ENCODE peak calls at places on chromosomes 16 and 17, in five cellular contexts. G, M, Y, R and T are unnamed samples.

GRCh38 chr16:87652386-87652785 is 50.1 kb downstream of the JPH3 start:
- DNase-seq in M (no peak), R (no peak), Y (no peak), G (no peak), T (no peak)

GRCh38 chr17:5541610-5542202 is 42.6 kb downstream of the NLRP1 start:
- DNase-seq in M (no peak), G (no peak), Y (no peak), R (no peak), T (no peak)

GRCh38 chr17:77654296-77654695 is 304.2 kb upstream of the TNRC6C start:
- DNase-seq in Y (no peak), M (no peak), G (no peak), R (no peak), T (no peak)

GRCh38 chr17:13435230-13435629 is 166.5 kb downstream of the HS3ST3A1 start:
- DNase-seq in M (no peak), G (no peak), R (no peak), Y (no peak), T (no peak)

GRCh38 chr17:40325156-40326013 is 16.4 kb downstream of the RARA start:
- DNase-seq in G (no peak), Y (no peak), R (no peak), M (no peak), T (no peak)

GRCh38 chr16:13956635-13957196 is 36.8 kb downstream of the ERCC4 start:
- DNase-seq in R (no peak), G (no peak), M (no peak), Y (no peak), T (peak)

GRCh38 chr16:85392756-85393673 is 220.1 kb upstream of the GSE1 start:
- DNase-seq in Y (no peak), M (no peak), G (no peak), R (no peak), T (no peak)

GRCh38 chr17:41024702-41025101 is 2.3 kb downstream of the KRTAP1-5 start:
- DNase-seq in M (no peak), Y (no peak), G (no peak), R (no peak), T (no peak)